ENCODE peak calls at places on chromosomes 12 and 14, in five cellular contexts. J is iPS DF 6.9; F is adrenal gland; L is psoas muscle; C is CD8-positive, alpha-beta memory T cell. N is an unnamed sample.
A peak's percentile ranks its signal among the peaks of the same experiment; 100 is the strongest.

GRCh38 chr14:54094765-54095164 is 138.1 kb upstream of the BMP4 start:
- DNase-seq in J (no peak), F (no peak), L (no peak), C (no peak), N (no peak)

GRCh38 chr14:63752449-63753169 is 24.7 kb upstream of the SGPP1 start:
- DNase-seq in J (no peak), F (peak; percentile 20), L (no peak), C (no peak), N (no peak)

GRCh38 chr12:121465921-121466799 is 66.2 kb downstream of the RNF34 start:
- DNase-seq in J (no peak), F (no peak), L (peak; percentile 35), C (peak; percentile 31), N (no peak)

GRCh38 chr12:48858043-48858442 is 6.1 kb upstream of the DDX23 start:
- DNase-seq in J (no peak), F (no peak), L (no peak), C (no peak), N (no peak)

GRCh38 chr14:84254205-84254788 is 1275.6 kb upstream of the FLRT2 start:
- DNase-seq in J (peak; percentile 4), F (no peak), L (no peak), C (no peak), N (peak; percentile 66)

GRCh38 chr12:43882578-43883178 is 46.8 kb downstream of the TMEM117 start:
- DNase-seq in J (no peak), F (peak; percentile 30), L (no peak), C (no peak), N (peak; percentile 26)

GRCh38 chr14:88380405-88380804 is 5.1 kb upstream of the SPATA7 start:
- DNase-seq in J (no peak), F (no peak), L (no peak), C (no peak), N (no peak)

GRCh38 chr14:65101631-65102440 is 481 bp downstream of the MAX start:
- DNase-seq in J (no peak), F (peak; percentile 29), L (no peak), C (peak; percentile 44), N (no peak)

GRCh38 chr14:70742316-70742715 is 67.0 kb downstream of the MAP3K9 start:
- DNase-seq in J (no peak), F (no peak), L (no peak), C (no peak), N (no peak)
- H3K36me3 ChIP-seq in J (peaks cover 10% of the 10 kb centered on the region), F (no peaks in the 10 kb centered on the region), L (peaks cover 8% of the 10 kb centered on the region), C (no peaks in the 10 kb centered on the region), N (no peaks in the 10 kb centered on the region)

GRCh38 chr14:51396222-51396815 is 156.3 kb downstream of the TMX1 start:
- DNase-seq in J (no peak), F (no peak), L (no peak), C (no peak), N (peak; percentile 11)
- H3K27ac ChIP-seq in J (no peak overlapping the region), F (no peak overlapping the region), L (peak overlapping the region; percentile 60), C (no peak overlapping the region), N (peak overlapping the region; percentile 66)

DNA sequence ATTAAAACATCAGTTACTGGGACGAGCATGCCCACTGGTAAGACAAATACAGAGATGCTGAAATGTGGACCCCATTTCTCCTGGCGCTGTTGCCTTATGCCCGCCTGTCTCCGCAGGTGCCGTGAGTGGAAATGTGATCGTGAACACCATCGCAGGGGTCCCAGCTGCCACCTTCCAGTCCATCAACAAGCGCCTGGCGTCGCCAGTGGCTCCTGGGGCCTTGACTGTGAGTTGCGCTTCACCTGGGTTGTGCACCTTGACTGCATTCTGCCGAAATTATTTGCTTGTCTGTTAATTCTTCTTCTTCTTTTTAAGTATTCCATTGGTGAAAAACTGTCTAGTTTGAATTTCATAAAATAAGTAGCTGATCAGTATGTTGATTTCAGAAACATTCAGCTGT is 89.1 kb downstream of the DDX51 start:
- DNase-seq in J (no peak), F (no peak), L (no peak), C (no peak), N (no peak)
- H3K36me3 ChIP-seq in J (peaks cover 37% of the 10 kb centered on the region), F (peaks cover 67% of the 10 kb centered on the region), L (peaks cover 95% of the 10 kb centered on the region), C (peaks cover 59% of the 10 kb centered on the region), N (peaks cover 3% of the 10 kb centered on the region)

GRCh38 chr12:104023710-104024109 is 26.3 kb downstream of the GLT8D2 start:
- DNase-seq in J (no peak), F (no peak), L (no peak), C (no peak), N (no peak)

GRCh38 chr12:104026841-104027599 is 23.0 kb downstream of the GLT8D2 start:
- DNase-seq in J (no peak), F (no peak), L (no peak), C (no peak), N (no peak)

GRCh38 chr12:104025771-104026170 is 24.2 kb downstream of the GLT8D2 start:
- DNase-seq in J (no peak), F (no peak), L (no peak), C (no peak), N (no peak)

GRCh38 chr12:104024348-104024747 is 25.6 kb downstream of the GLT8D2 start:
- DNase-seq in J (no peak), F (no peak), L (no peak), C (no peak), N (no peak)

GRCh38 chr12:104022816-104023215 is 27.2 kb downstream of the GLT8D2 start:
- DNase-seq in J (no peak), F (no peak), L (no peak), C (no peak), N (no peak)
- H3K27ac ChIP-seq in J (no peak overlapping the region), F (no peak overlapping the region), L (no peak overlapping the region), C (no peak overlapping the region), N (no peak overlapping the region)

GRCh38 chr14:76868453-76869170 is 42.4 kb downstream of the LRRC74A start:
- DNase-seq in J (no peak), F (no peak), L (no peak), C (no peak), N (no peak)
- H3K36me3 ChIP-seq in J (no peaks in the 10 kb centered on the region), F (no peaks in the 10 kb centered on the region), L (no peaks in the 10 kb centered on the region), C (no peaks in the 10 kb centered on the region), N (no peaks in the 10 kb centered on the region)

DNA sequence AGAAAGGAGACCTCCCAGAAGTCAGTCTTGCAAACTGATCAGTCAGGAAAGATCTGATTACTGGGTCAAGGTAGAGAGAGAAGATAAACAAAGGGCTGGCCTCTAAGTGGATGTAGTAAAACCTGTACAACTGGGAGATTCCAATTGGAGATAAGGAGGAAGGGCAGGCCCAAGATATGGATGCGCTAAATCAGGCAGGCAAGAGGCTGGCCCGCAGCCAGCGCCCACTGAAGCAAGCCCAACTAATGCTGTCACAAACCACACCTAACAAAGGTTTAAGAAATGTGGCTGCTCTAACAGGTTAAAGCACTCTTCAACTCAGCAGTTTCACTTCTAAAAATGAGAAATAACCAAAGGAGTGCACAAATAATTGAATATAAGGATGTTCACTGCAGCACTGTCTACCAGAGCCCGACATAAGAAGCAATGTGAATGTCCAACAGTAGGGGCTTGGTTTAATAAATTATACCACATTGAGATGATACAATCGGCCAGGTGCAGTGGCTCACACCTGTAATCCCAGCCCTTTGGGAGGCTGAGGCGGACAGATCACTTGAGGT is 4.7 kb downstream of the GLTP start:
- DNase-seq in J (no peak), F (no peak), L (no peak), C (no peak), N (peak; percentile 58)
- H3K27ac ChIP-seq in J (no peak overlapping the region), F (no peak overlapping the region), L (no peak overlapping the region), C (no peak overlapping the region), N (peak overlapping the region; percentile 62)

GRCh38 chr12:107091381-107091780 is 2.0 kb downstream of the CRY1 start:
- DNase-seq in J (no peak), F (no peak), L (no peak), C (no peak), N (no peak)

GRCh38 chr12:107093547-107094448 is at the start of gene CRY1:
- DNase-seq in J (peak; percentile 85), F (peak; percentile 95), L (peak; percentile 98), C (peak; percentile 89), N (peak; percentile 93)

GRCh38 chr12:107096571-107096970 is 3.2 kb upstream of the CRY1 start:
- DNase-seq in J (no peak), F (no peak), L (no peak), C (no peak), N (no peak)

GRCh38 chr12:107091989-107092641 is 1.2 kb downstream of the CRY1 start:
- DNase-seq in J (peak; percentile 70), F (peak; percentile 30), L (no peak), C (no peak), N (peak; percentile 53)

GRCh38 chr12:107092669-107093546 is 441 bp downstream of the CRY1 start:
- DNase-seq in J (no peak), F (peak; percentile 66), L (peak; percentile 51), C (peak; percentile 67), N (peak; percentile 22)
- H3K36me3 ChIP-seq in J (no peaks in the 10 kb centered on the region), F (no peaks in the 10 kb centered on the region), L (no peaks in the 10 kb centered on the region), C (no peaks in the 10 kb centered on the region), N (no peaks in the 10 kb centered on the region)